ENCODE peak calls at places on chromosome 15, in five cellular contexts. U is nephron progenitor cell, D is mucosa of descending colon, O is NCI-H1105 treated with DMSO at 0.1 percent for 48 hours, H is psoas muscle. L is an unnamed sample.
A peak's percentile ranks its signal among the peaks of the same experiment; 100 is the strongest.

GRCh38 chr15:70262171-70262570 is 164.5 kb upstream of the TLE3 start:
- DNase-seq in D (no peak), H (no peak), O (peak; percentile 91), U (no peak), L (no peak)

GRCh38 chr15:91593653-91594052 is 259.9 kb upstream of the SLCO3A1 start:
- DNase-seq in U (no peak), D (no peak), O (no peak), H (no peak), L (no peak)

GRCh38 chr15:35499723-35500122 is 46.2 kb downstream of the DPH6 start:
- DNase-seq in U (no peak), D (no peak), H (no peak), O (no peak), L (no peak)

GRCh38 chr15:28875461-28875965 is 10.3 kb upstream of the APBA2 start:
- DNase-seq in D (no peak), H (no peak), U (no peak), O (no peak), L (no peak)

GRCh38 chr15:100250166-100250800 is 91.5 kb downstream of the ADAMTS17 start:
- DNase-seq in O (no peak), H (no peak), U (no peak), D (no peak), L (no peak)

GRCh38 chr15:98647026-98647773 is 1.1 kb upstream of the IGF1R start:
- DNase-seq in U (peak; percentile 88), O (peak; percentile 59), H (peak; percentile 83), D (peak; percentile 70), L (peak; percentile 61)

GRCh38 chr15:56538901-56539545 is 74.1 kb upstream of the MNS1 start:
- DNase-seq in H (no peak), U (no peak), O (no peak), D (no peak), L (no peak)

GRCh38 chr15:49137861-49138260 is 17.5 kb downstream of the COPS2 start:
- DNase-seq in D (no peak), H (no peak), O (no peak), U (no peak), L (peak; percentile 9)

GRCh38 chr15:27853624-27854455 is 245.3 kb downstream of the OCA2 start:
- DNase-seq in O (no peak), U (no peak), H (peak; percentile 26), D (no peak), L (no peak)

GRCh38 chr15:45522931-45523331 is 376 bp upstream of the SLC30A4 start:
- DNase-seq in D (peak; percentile 57), U (peak; percentile 71), O (peak; percentile 6), H (no peak), L (peak; percentile 51)

GRCh38 chr15:84947947-84948830 is 33.5 kb upstream of the PDE8A start:
- DNase-seq in H (no peak), D (no peak), U (no peak), O (no peak), L (peak; percentile 92)

GRCh38 chr15:101652098-101652782 is at the start of gene TM2D3:
- DNase-seq in O (peak; percentile 93), U (peak; percentile 97), D (peak; percentile 97), H (peak; percentile 97), L (peak; percentile 94)

GRCh38 chr15:39195988-39196486 is 384.8 kb upstream of the THBS1 start:
- DNase-seq in U (no peak), O (no peak), D (no peak), H (no peak), L (peak; percentile 31)

GRCh38 chr15:78007965-78008886 is 69.3 kb downstream of the TBC1D2B start:
- DNase-seq in H (peak; percentile 96), O (no peak), D (peak; percentile 62), U (no peak), L (peak; percentile 46)

GRCh38 chr15:28107111-28107893 is 8.2 kb upstream of the OCA2 start:
- DNase-seq in D (no peak), O (no peak), U (peak; percentile 57), H (no peak), L (peak; percentile 45)

GRCh38 chr15:70342141-70342540 is 244.4 kb upstream of the TLE3 start:
- DNase-seq in O (no peak), H (no peak), U (no peak), D (no peak), L (no peak)

GRCh38 chr15:68017221-68017620 is 36.9 kb upstream of the PIAS1 start:
- DNase-seq in U (no peak), O (no peak), D (no peak), H (no peak), L (no peak)

GRCh38 chr15:77983708-77984445 is 93.6 kb downstream of the TBC1D2B start:
- DNase-seq in O (no peak), H (no peak), U (no peak), D (no peak), L (no peak)

GRCh38 chr15:80031841-80032240 is 27.6 kb upstream of the ZFAND6 start:
- DNase-seq in H (peak; percentile 60), U (no peak), O (peak; percentile 3), D (peak; percentile 47), L (no peak)

GRCh38 chr15:89912674-89913396 is at the start of gene ARPIN:
- DNase-seq in O (no peak), H (peak; percentile 74), D (peak; percentile 71), U (peak; percentile 74), L (peak; percentile 72)

GRCh38 chr15:36888018-36888992 is 212.0 kb downstream of the MEIS2 start:
- DNase-seq in D (no peak), H (peak; percentile 28), O (no peak), U (peak; percentile 71), L (no peak)

GRCh38 chr15:38231430-38231829 is 21.2 kb upstream of the SPRED1 start:
- DNase-seq in D (no peak), U (no peak), H (no peak), O (no peak), L (no peak)

GRCh38 chr15:57662802-57663201 is 43.7 kb upstream of the POLR2M start:
- DNase-seq in O (no peak), H (no peak), D (peak; percentile 38), U (no peak), L (no peak)

GRCh38 chr15:74251187-74251811 is 15.2 kb downstream of the CCDC33 start:
- DNase-seq in D (no peak), O (no peak), U (no peak), H (peak; percentile 96), L (no peak)

GRCh38 chr15:80464952-80465645 is 60.9 kb downstream of the ARNT2 start:
- DNase-seq in U (no peak), O (no peak), H (no peak), D (no peak), L (no peak)

GRCh38 chr15:29638781-29639180 is 183.5 kb downstream of the TJP1 start:
- DNase-seq in U (no peak), D (no peak), O (no peak), H (no peak), L (no peak)

GRCh38 chr15:42226648-42227047 is 18.5 kb upstream of the VPS39 start:
- DNase-seq in H (no peak), O (no peak), D (no peak), U (no peak), L (no peak)

GRCh38 chr15:50137330-50137761 is 18.3 kb upstream of the ATP8B4 start:
- DNase-seq in H (no peak), U (no peak), D (no peak), O (no peak), L (peak; percentile 48)

GRCh38 chr15:52802110-52802509 is 12.0 kb upstream of the ONECUT1 start:
- DNase-seq in H (no peak), U (no peak), O (no peak), D (no peak), L (no peak)

GRCh38 chr15:28013480-28013879 is 85.6 kb downstream of the OCA2 start:
- DNase-seq in U (no peak), D (no peak), O (no peak), H (no peak), L (no peak)

GRCh38 chr15:38145671-38146111 is 106.9 kb upstream of the SPRED1 start:
- DNase-seq in U (peak; percentile 37), O (no peak), H (no peak), D (no peak), L (no peak)

GRCh38 chr15:78051622-78052405 is 25.7 kb downstream of the TBC1D2B start:
- DNase-seq in U (no peak), H (no peak), O (no peak), D (peak; percentile 69), L (no peak)

GRCh38 chr15:40239671-40240618 is 1.1 kb downstream of the PAK6 start:
- DNase-seq in O (no peak), U (no peak), H (no peak), D (no peak), L (peak; percentile 19)

GRCh38 chr15:97680606-97681220 is 279.8 kb upstream of the ARRDC4 start:
- DNase-seq in O (no peak), U (no peak), D (peak; percentile 72), H (no peak), L (no peak)

GRCh38 chr15:95302206-95302605 is 1028.3 kb upstream of the NR2F2 start:
- DNase-seq in O (no peak), D (no peak), H (no peak), U (no peak), L (no peak)

L was measured in hepatic stellate cell.